ENCODE peak calls at places on chromosomes 4 and X, in nine cellular contexts. N is progenitor cell of endocrine pancreas, U is type B pancreatic cell, E is fibroblast of mammary gland, I is GM13976, W is colonic mucosa, K is transverse colon, M is fibroblast of pulmonary artery, G is GM06990. F is an unnamed sample.

GRCh38 chr4:123107444-123108252 is 185.3 kb upstream of the NUDT6 start:
- DNase-seq in M (no peak), K (no peak), E (no peak), W (no peak), I (no peak), G (no peak), N (no peak), U (no peak), F (no peak)

GRCh38 chrX:136318166-136318565 is 17.4 kb downstream of the ADGRG4 start:
- DNase-seq in W (no peak), K (no peak), E (no peak), U (no peak), M (no peak), N (no peak), I (no peak), G (no peak), F (no peak)

GRCh38 chr4:86942185-86942666 is 7.4 kb downstream of the AFF1 start:
- DNase-seq in N (no peak), K (no peak), I (no peak), W (no peak), G (no peak), M (peak), U (no peak), E (peak), F (no peak)

GRCh38 chr4:91070736-91071135 is 943.5 kb downstream of the CCSER1 start:
- DNase-seq in I (no peak), K (no peak), M (no peak), U (no peak), E (no peak), N (no peak), W (no peak), G (no peak), F (no peak)

GRCh38 chr4:173399016-173399415 is at the start of gene SCRG1:
- DNase-seq in W (no peak), U (no peak), G (no peak), E (no peak), K (no peak), N (no peak), M (no peak), I (no peak), F (no peak)

GRCh38 chrX:7689791-7690412 is 153.1 kb upstream of the VCX start:
- DNase-seq in N (no peak), U (no peak), I (no peak), G (no peak), E (no peak), W (no peak), K (no peak), M (no peak), F (no peak)

GRCh38 chr4:48970471-48970921 is 15.6 kb upstream of the CWH43 start:
- DNase-seq in K (no peak), I (no peak), W (no peak), N (no peak), M (peak), E (peak), U (no peak), G (no peak), F (no peak)

GRCh38 chr4:1970926-1971325 is 37.8 kb downstream of the NELFA start:
- DNase-seq in N (no peak), E (no peak), U (no peak), G (no peak), W (no peak), K (no peak), I (no peak), M (no peak), F (no peak)

GRCh38 chr4:54226399-54227260 is 2.5 kb upstream of the PDGFRA start:
- DNase-seq in E (peak), N (no peak), I (peak), G (no peak), W (peak), K (peak), U (peak), M (peak), F (no peak)

GRCh38 chrX:8083276-8083675 is 87.8 kb downstream of the VCX2 start:
- DNase-seq in N (no peak), K (no peak), U (no peak), G (no peak), E (peak), M (peak), I (no peak), W (no peak), F (no peak)

GRCh38 chr4:95193391-95194224 is 355.2 kb downstream of the UNC5C start:
- DNase-seq in U (no peak), K (no peak), M (no peak), E (no peak), G (no peak), W (no peak), N (no peak), I (no peak), F (no peak)

GRCh38 chr4:145782756-145783155 is 102.8 kb downstream of the C4orf51 start:
- DNase-seq in K (no peak), U (no peak), I (no peak), N (no peak), M (no peak), W (no peak), G (no peak), E (no peak), F (no peak)

GRCh38 chr4:101102114-101102752 is 245.1 kb downstream of the PPP3CA start:
- DNase-seq in G (no peak), K (peak), E (peak), U (no peak), I (no peak), M (peak), N (no peak), W (peak), F (no peak)

GRCh38 chr4:89657931-89658700 is 178.8 kb downstream of the SNCA start:
- DNase-seq in I (no peak), U (no peak), E (peak), W (no peak), M (peak), N (no peak), K (no peak), G (peak), F (peak)

GRCh38 chr4:147843162-147843561 is 111.3 kb downstream of the ARHGAP10 start:
- DNase-seq in W (peak), K (no peak), I (peak), U (no peak), N (no peak), G (no peak), M (no peak), E (no peak), F (peak)

GRCh38 chr4:94208268-94208667 is 603 bp downstream of the SMARCAD1 start:
- DNase-seq in W (no peak), N (no peak), U (no peak), G (no peak), K (no peak), E (no peak), I (no peak), M (no peak), F (no peak)

GRCh38 chr4:36870121-36870520 is 374.4 kb upstream of the NWD2 start:
- DNase-seq in W (no peak), I (no peak), M (no peak), K (no peak), U (no peak), E (no peak), G (no peak), N (no peak), F (no peak)

GRCh38 chr4:47213971-47214370 is 182.6 kb downstream of the GABRB1 start:
- DNase-seq in I (no peak), U (no peak), M (peak), E (peak), W (no peak), G (no peak), K (no peak), N (no peak), F (no peak)

GRCh38 chr4:146495277-146495676 is 26.5 kb downstream of the SLC10A7 start:
- DNase-seq in E (peak), I (no peak), M (peak), G (no peak), K (no peak), N (no peak), U (no peak), W (no peak), F (no peak)

GRCh38 chrX:137227164-137227563 is 193.4 kb upstream of the GPR101 start:
- DNase-seq in G (no peak), W (no peak), I (no peak), E (no peak), U (no peak), M (no peak), N (no peak), K (no peak), F (no peak)

GRCh38 chrX:21675931-21676330 is 17.8 kb upstream of the KLHL34 start:
- DNase-seq in W (no peak), G (no peak), K (no peak), N (no peak), M (no peak), E (no peak), I (no peak), U (no peak), F (no peak)

GRCh38 chr4:142984871-142985585 is 138.9 kb upstream of the INPP4B start:
- DNase-seq in K (no peak), N (no peak), W (peak), U (no peak), I (no peak), G (no peak), M (peak), E (peak), F (peak)

GRCh38 chr4:120765271-120765985 is 157.1 kb downstream of the PRDM5 start:
- DNase-seq in E (no peak), N (no peak), I (no peak), W (no peak), U (no peak), K (no peak), M (no peak), G (peak), F (peak)

GRCh38 chr4:138573246-138573645 is 331.1 kb upstream of the SLC7A11 start:
- DNase-seq in G (no peak), M (no peak), W (no peak), I (no peak), U (no peak), K (no peak), N (no peak), E (peak), F (no peak)

GRCh38 chr4:138572007-138572406 is 329.9 kb upstream of the SLC7A11 start:
- DNase-seq in W (no peak), N (no peak), M (peak), E (no peak), G (no peak), U (no peak), K (no peak), I (no peak), F (no peak)

GRCh38 chr4:138579146-138579545 is 337.0 kb upstream of the SLC7A11 start:
- DNase-seq in G (no peak), U (no peak), W (no peak), M (no peak), N (no peak), E (no peak), K (no peak), I (no peak), F (no peak)

GRCh38 chr4:138577145-138577544 is 335.0 kb upstream of the SLC7A11 start:
- DNase-seq in E (no peak), G (no peak), M (no peak), K (no peak), W (no peak), I (no peak), N (no peak), U (no peak), F (no peak)

GRCh38 chr4:138576684-138577083 is 334.5 kb upstream of the SLC7A11 start:
- DNase-seq in I (no peak), G (no peak), W (no peak), N (no peak), U (no peak), K (no peak), M (peak), E (peak), F (peak)
- TF ChIP-seq CTCF in I (no peak), G (peak), W (peak), N (peak), U (peak), K (peak), M (peak), E (peak), F (peak)

GRCh38 chrX:149230689-149231088 is 274.4 kb downstream of the IDS start:
- DNase-seq in U (no peak), E (no peak), M (no peak), I (no peak), N (no peak), W (no peak), K (no peak), G (no peak), F (no peak)
- TF ChIP-seq CTCF in U (no peak), E (no peak), M (no peak), I (no peak), N (no peak), W (no peak), K (no peak), G (no peak), F (no peak)

GRCh38 chr4:125749354-125749753 is 434.6 kb downstream of the FAT4 start:
- DNase-seq in K (no peak), I (no peak), M (no peak), U (no peak), G (no peak), N (no peak), E (no peak), W (no peak), F (no peak)
- TF ChIP-seq CTCF in K (no peak), I (no peak), M (no peak), U (no peak), G (no peak), N (no peak), E (no peak), W (no peak), F (no peak)

DNA sequence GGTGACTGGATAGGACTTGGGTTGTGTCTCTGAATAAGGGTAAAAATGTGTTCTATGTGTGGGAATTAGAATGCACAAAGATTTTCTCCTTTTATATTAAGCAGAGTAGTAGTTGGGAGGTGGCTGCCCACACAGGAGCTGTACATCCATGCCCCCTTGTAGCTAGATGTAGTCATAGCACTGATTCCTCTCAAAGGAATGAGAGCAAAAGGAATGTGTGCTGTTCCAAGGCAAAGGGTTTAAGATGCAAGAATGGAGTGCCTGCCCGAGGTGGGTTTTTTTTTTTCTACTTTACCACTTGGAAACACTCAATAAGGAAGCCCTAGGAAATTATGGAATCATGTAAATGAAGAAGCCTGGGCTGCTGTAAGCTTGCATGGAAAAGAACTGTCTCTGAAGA is 2183.2 kb upstream of the AGA start:
- DNase-seq in K (no peak), U (no peak), I (no peak), G (no peak), N (no peak), E (peak), W (no peak), M (peak), F (no peak)
- TF ChIP-seq CTCF in K (no peak), U (no peak), I (no peak), G (no peak), N (no peak), E (no peak), W (no peak), M (no peak), F (no peak)

GRCh38 chrX:129609395-129609794 is 45.4 kb downstream of the APLN start:
- DNase-seq in E (no peak), K (no peak), W (no peak), G (no peak), M (no peak), I (no peak), N (no peak), U (no peak), F (no peak)
- TF ChIP-seq CTCF in E (peak), K (no peak), W (no peak), G (peak), M (peak), I (no peak), N (no peak), U (no peak), F (no peak)

DNA sequence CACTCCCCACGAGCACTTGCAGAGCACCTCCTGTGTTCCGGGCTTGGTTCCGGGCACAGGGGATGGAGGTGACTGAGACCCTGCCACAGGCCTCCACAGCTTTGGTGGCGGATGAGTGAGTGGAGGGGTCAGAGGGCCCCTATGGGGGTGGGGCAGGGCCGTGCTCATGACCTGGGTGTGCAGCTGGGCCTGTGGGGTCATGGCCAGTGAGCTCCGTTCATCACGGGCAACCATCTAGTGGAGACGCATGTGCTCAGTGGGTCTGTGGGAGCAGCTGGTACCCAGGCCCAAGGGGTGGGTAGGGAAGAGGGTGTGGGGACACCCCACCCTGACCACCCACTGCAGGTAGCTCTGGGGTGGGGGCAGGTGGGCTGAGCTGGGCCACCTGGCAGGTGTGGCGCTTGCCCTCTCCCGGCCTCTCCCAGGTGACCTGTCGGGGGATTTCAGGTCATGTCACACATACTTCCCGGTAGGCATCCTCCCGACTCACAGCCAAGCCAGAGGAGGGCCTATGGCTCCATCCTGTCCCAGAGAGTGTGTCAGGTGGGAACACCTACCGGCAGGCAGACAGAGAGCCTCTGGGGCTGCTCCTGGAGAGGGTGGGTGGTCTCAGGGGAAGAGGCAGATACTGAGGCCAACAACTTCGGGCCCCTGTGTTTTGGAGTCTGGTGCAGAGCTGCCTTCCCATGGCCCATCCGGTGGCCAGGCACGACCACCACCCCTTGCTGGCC is 3.6 kb downstream of the PSAPL1 start:
- DNase-seq in E (no peak), G (no peak), U (no peak), W (no peak), I (no peak), K (no peak), M (no peak), N (no peak), F (no peak)
- TF ChIP-seq CTCF in E (no peak), G (no peak), U (no peak), W (no peak), I (no peak), K (no peak), M (no peak), N (no peak), F (no peak)

GRCh38 chr4:7062816-7063215 is 5.0 kb downstream of the GRPEL1 start:
- DNase-seq in I (no peak), W (no peak), K (no peak), U (no peak), N (no peak), E (no peak), G (no peak), M (no peak), F (no peak)
- TF ChIP-seq CTCF in I (no peak), W (no peak), K (no peak), U (no peak), N (no peak), E (no peak), G (no peak), M (no peak), F (no peak)

DNA sequence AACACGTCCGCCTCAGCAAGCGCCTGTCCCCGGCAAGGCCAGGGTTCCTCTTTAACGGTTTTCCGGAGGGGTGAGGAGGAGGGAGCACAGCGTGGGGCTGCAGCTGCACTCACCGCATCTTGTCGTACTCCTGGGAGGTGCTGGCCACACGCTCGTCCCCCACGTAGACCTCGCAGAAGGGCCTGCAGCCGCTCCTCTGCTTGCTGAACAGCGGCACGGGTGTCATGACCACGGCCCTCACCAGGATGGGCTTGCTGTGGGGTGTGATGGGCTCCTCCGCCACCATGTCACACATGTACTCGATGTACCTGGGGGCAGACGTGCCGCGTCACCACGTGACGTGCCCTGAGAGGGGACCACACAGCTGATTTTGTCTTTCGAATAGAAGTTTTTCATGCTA is 51.6 kb upstream of the CPLX1 start:
- DNase-seq in I (no peak), U (no peak), G (no peak), M (no peak), K (no peak), N (no peak), E (no peak), W (no peak), F (no peak)
- TF ChIP-seq CTCF in I (no peak), U (no peak), G (no peak), M (no peak), K (no peak), N (no peak), E (no peak), W (no peak), F (no peak)